ENCODE peak calls at places on chromosomes 12 and 14, in five cellular contexts. F is A549, M is ovary, P is esophagus muscularis mucosa, I is transverse colon. T is an unnamed sample.

GRCh38 chr12:110613771-110614684 is at the start of gene TCTN1:
- DNase-seq in F (peak), M (peak), P (peak), I (peak), T (peak)

GRCh38 chr14:104550340-104550848 is 29.2 kb upstream of the C14orf180 start:
- DNase-seq in F (no peak), M (no peak), P (no peak), I (no peak), T (peak)

GRCh38 chr14:88904864-88905263 is 80.4 kb downstream of the TTC8 start:
- DNase-seq in F (no peak), M (no peak), P (peak), I (no peak), T (no peak)

GRCh38 chr12:15752780-15753179 is 36.4 kb downstream of the EPS8 start:
- DNase-seq in F (no peak), M (no peak), P (no peak), I (no peak), T (no peak)

GRCh38 chr12:118498171-118498570 is 121.8 kb downstream of the SUDS3 start:
- DNase-seq in F (peak), M (no peak), P (no peak), I (no peak), T (no peak)

GRCh38 chr12:93091851-93092558 is 162.9 kb upstream of the EEA1 start:
- DNase-seq in F (no peak), M (no peak), P (no peak), I (no peak), T (peak)

GRCh38 chr12:111180830-111181726 is 187.8 kb downstream of the PHETA1 start:
- DNase-seq in F (no peak), M (peak), P (no peak), I (peak), T (peak)

GRCh38 chr12:26120561-26121274 is 4.1 kb downstream of the BHLHE41 start:
- DNase-seq in F (no peak), M (no peak), P (peak), I (no peak), T (no peak)

GRCh38 chr14:98984719-98985041 is 287.3 kb downstream of the BCL11B start:
- DNase-seq in F (no peak), M (no peak), P (peak), I (peak), T (peak)

GRCh38 chr14:35959835-35960234 is 133.7 kb downstream of the BRMS1L start:
- DNase-seq in F (peak), M (no peak), P (no peak), I (no peak), T (no peak)

GRCh38 chr12:46160081-46160980 is 108.5 kb downstream of the SLC38A1 start:
- DNase-seq in F (no peak), M (no peak), P (no peak), I (no peak), T (no peak)

GRCh38 chr14:95993768-95994592 is 45.2 kb upstream of the C14orf132 start:
- DNase-seq in F (peak), M (no peak), P (no peak), I (no peak), T (no peak)

GRCh38 chr12:48041591-48042423 is 37.5 kb upstream of the COL2A1 start:
- DNase-seq in F (no peak), M (no peak), P (peak), I (no peak), T (no peak)

GRCh38 chr12:123713398-123714301 is 1.5 kb downstream of the ATP6V0A2 start:
- DNase-seq in F (no peak), M (no peak), P (no peak), I (peak), T (no peak)

GRCh38 chr12:24991209-24992049 is 42.5 kb upstream of the BCAT1 start:
- DNase-seq in F (peak), M (no peak), P (peak), I (no peak), T (no peak)

GRCh38 chr14:71355324-71356201 is 448.3 kb downstream of the PCNX1 start:
- DNase-seq in F (no peak), M (peak), P (no peak), I (no peak), T (peak)

GRCh38 chr12:6764011-6764828 is 1.9 kb upstream of the PTMS start:
- DNase-seq in F (peak), M (peak), P (peak), I (peak), T (peak)

GRCh38 chr12:130860311-130860710 is 11.6 kb upstream of the RAN start:
- DNase-seq in F (no peak), M (no peak), P (no peak), I (no peak), T (no peak)

GRCh38 chr12:121949643-121950397 is 31.4 kb downstream of the CFAP251 start:
- DNase-seq in F (peak), M (no peak), P (no peak), I (no peak), T (no peak)

GRCh38 chr12:13316847-13317246 is 120.3 kb downstream of the EMP1 start:
- DNase-seq in F (no peak), M (no peak), P (no peak), I (no peak), T (no peak)

GRCh38 chr12:2642176-2642892 is 152.4 kb upstream of the FKBP4 start:
- DNase-seq in F (no peak), M (no peak), P (no peak), I (peak), T (no peak)

GRCh38 chr12:3998968-3999792 is 126.0 kb upstream of the PARP11 start:
- DNase-seq in F (peak), M (no peak), P (no peak), I (peak), T (no peak)

GRCh38 chr12:123614110-123614509 is 12.2 kb downstream of the DDX55 start:
- DNase-seq in F (no peak), M (no peak), P (no peak), I (no peak), T (no peak)

GRCh38 chr12:121590476-121591143 is 9.8 kb upstream of the KDM2B start:
- DNase-seq in F (no peak), M (no peak), P (no peak), I (no peak), T (peak)

GRCh38 chr14:95871531-95871930 is 5.1 kb upstream of the TUNAR start:
- DNase-seq in F (no peak), M (no peak), P (no peak), I (no peak), T (no peak)

GRCh38 chr14:33711761-33712160 is 239.1 kb downstream of the EGLN3 start:
- DNase-seq in F (no peak), M (no peak), P (no peak), I (no peak), T (no peak)

GRCh38 chr12:113818833-113819232 is 147.3 kb downstream of the RBM19 start:
- DNase-seq in F (peak), M (no peak), P (no peak), I (no peak), T (no peak)

GRCh38 chr12:85007836-85008235 is 28.2 kb downstream of the TSPAN19 start:
- DNase-seq in F (peak), M (no peak), P (no peak), I (no peak), T (no peak)

GRCh38 chr12:65327207-65328076 is 49.0 kb downstream of the MSRB3 start:
- DNase-seq in F (no peak), M (no peak), P (no peak), I (no peak), T (no peak)

GRCh38 chr12:109731231-109731731 is 17.7 kb downstream of the FAM222A start:
- DNase-seq in F (no peak), M (no peak), P (no peak), I (no peak), T (peak)

GRCh38 chr12:60174914-60175313 is 579.1 kb downstream of the SLC16A7 start:
- DNase-seq in F (no peak), M (no peak), P (no peak), I (no peak), T (no peak)

GRCh38 chr12:60174476-60174875 is 578.6 kb downstream of the SLC16A7 start:
- DNase-seq in F (no peak), M (no peak), P (no peak), I (no peak), T (no peak)

GRCh38 chr12:60172696-60173095 is 576.9 kb downstream of the SLC16A7 start:
- DNase-seq in F (no peak), M (no peak), P (no peak), I (no peak), T (no peak)

GRCh38 chr12:60172266-60172665 is 576.4 kb downstream of the SLC16A7 start:
- DNase-seq in F (no peak), M (no peak), P (no peak), I (no peak), T (no peak)

GRCh38 chr12:60173213-60174170 is 577.7 kb downstream of the SLC16A7 start:
- DNase-seq in F (no peak), M (no peak), P (no peak), I (no peak), T (no peak)
- TF ChIP-seq POLR2A in F (no peak), M (no peak), P (no peak), I (no peak), T (no peak)

DNA sequence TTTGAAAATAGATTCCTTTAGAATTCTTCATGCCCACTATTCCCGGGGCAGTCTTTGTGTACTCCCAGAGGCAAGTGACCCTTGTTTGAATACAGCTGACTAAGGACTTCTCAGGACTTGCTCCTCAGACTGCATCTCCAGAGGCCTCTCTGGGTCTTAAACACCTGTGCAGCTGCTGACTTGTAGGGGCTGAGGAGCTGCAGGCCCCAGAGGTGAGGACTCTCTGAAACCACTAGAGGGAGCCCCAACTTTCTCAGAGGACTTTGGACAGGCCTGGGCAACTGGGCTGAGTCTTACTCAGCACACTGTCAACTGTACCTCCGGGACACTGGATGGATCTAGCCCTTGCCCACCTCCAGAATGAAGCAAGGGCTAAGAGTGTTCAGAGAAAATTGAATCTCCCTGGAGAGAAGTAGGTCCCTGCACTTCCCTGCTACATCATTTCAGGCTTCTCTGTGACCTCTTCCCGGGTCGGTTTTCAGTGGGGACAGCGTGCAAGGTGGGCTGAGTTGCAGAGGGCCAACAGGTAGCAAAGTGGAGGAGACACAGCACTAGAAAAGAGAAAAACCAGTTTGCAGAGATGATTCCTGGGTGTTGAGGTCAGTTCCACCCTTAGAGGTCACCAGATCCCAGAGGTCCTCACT is 164.6 kb downstream of the TMEM117 start:
- DNase-seq in F (peak), M (no peak), P (no peak), I (no peak), T (no peak)
- TF ChIP-seq CTCF in F (peak), M (no peak), P (no peak), I (peak), T (no peak)

DNA sequence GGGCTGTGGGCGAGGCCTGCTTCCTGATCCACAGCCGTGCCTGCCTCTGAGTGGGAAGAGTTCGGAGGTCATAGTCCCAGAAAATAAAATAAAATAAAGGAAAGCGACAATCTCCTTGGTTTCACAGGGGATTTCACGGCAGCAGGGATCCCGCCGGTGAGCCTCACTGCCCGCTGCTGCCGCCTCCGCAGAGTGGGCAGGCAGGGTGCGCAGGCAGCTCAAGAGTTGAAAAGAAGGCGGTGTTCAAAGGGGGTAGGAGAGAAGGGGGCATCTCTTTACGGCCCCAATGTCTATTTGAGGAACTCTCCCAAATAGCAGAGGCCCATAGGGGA is 3.1 kb upstream of the HOXC9 start:
- DNase-seq in F (no peak), M (no peak), P (no peak), I (no peak), T (no peak)
- H3K4me3 ChIP-seq in F (no peak), M (no peak), P (no peak), I (no peak), T (no peak)

DNA sequence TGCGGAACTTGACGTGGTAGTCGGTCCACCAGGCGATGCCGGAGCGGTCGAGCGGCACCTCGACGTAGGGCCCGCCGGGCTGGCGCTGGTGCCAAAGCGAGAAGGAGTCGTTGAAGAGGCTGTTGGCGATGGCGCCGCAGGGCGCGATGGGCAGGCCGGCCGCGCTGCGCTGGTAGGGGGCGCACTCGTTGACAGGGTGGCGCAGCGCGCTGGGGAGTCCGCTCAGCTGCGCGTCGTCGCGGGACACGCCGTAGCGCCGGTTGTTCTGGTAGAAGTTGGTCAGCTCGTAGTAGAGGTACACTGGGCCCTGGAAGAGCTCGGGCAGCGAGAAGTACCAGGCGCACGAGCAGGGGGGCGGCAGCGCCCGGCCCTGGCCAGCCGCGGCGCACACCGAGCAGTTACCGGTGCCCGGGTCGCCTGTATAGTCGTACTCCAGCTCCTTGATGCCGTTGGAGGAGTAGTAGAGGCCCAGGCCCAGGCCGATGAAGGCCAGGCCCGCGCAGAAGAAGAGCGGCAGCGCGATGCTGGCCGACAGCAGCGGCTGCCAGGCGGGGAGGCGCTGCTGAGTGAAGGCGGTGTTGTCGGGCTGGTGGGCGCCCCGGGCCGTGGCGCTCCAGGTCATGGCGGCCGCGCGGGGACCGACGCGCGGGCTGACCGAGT is 482 bp downstream of the TMEM30B start:
- DNase-seq in F (peak), M (peak), P (no peak), I (peak), T (peak)
- TF ChIP-seq POLR2A in F (peak), M (peak), P (no peak), I (peak), T (peak)

GRCh38 chr14:78697341-78697740 is 527.2 kb downstream of the NRXN3 start:
- DNase-seq in F (peak), M (no peak), P (no peak), I (no peak), T (no peak)
- TF ChIP-seq CTCF in F (peak), M (no peak), P (peak), I (peak), T (no peak)

GRCh38 chr12:53561590-53561953 is 54.3 kb upstream of the NPFF start:
- DNase-seq in F (peak), M (no peak), P (no peak), I (no peak), T (no peak)
- H3K4me3 ChIP-seq in F (peak), M (no peak), P (no peak), I (no peak), T (no peak)

T was measured in Peyer's patch.